ENCODE peak calls at places on chromosomes 12 and 14, in four cellular contexts. One of them, this sample, is unnamed.

GRCh38 chr12:46369095-46369473 is 3.5 kb downstream of the SLC38A2 start:
- DNase-seq in PC-9: no peak
- DNase-seq in T-helper 2 cell: no peak
- DNase-seq in activated CD8-positive, alpha-beta memory T cell treated with anti-CD3 and anti-CD28 coated beads for 4 hours: no peak
- DNase-seq in this sample: peak

GRCh38 chr12:30111719-30112118 is 328.0 kb upstream of the TMTC1 start:
- DNase-seq in PC-9: no peak
- DNase-seq in T-helper 2 cell: no peak
- DNase-seq in activated CD8-positive, alpha-beta memory T cell treated with anti-CD3 and anti-CD28 coated beads for 4 hours: no peak
- DNase-seq in this sample: no peak

GRCh38 chr14:61564623-61565091 is 130.7 kb upstream of the HIF1A start:
- DNase-seq in PC-9: peak
- DNase-seq in T-helper 2 cell: no peak
- DNase-seq in activated CD8-positive, alpha-beta memory T cell treated with anti-CD3 and anti-CD28 coated beads for 4 hours: no peak
- DNase-seq in this sample: peak

GRCh38 chr12:92938018-92938417 is 8.9 kb upstream of the EEA1 start:
- DNase-seq in PC-9: no peak
- DNase-seq in T-helper 2 cell: no peak
- DNase-seq in activated CD8-positive, alpha-beta memory T cell treated with anti-CD3 and anti-CD28 coated beads for 4 hours: no peak
- DNase-seq in this sample: no peak

GRCh38 chr12:116766285-116766684 is 28.2 kb downstream of the RNFT2 start:
- DNase-seq in PC-9: no peak
- DNase-seq in T-helper 2 cell: no peak
- DNase-seq in activated CD8-positive, alpha-beta memory T cell treated with anti-CD3 and anti-CD28 coated beads for 4 hours: no peak
- DNase-seq in this sample: no peak

GRCh38 chr12:116718578-116719454 is 19.1 kb downstream of the SPRING1 start:
- DNase-seq in PC-9: no peak
- DNase-seq in T-helper 2 cell: no peak
- DNase-seq in activated CD8-positive, alpha-beta memory T cell treated with anti-CD3 and anti-CD28 coated beads for 4 hours: no peak
- DNase-seq in this sample: no peak

GRCh38 chr14:101022121-101022520 is 118.6 kb upstream of the RTL1 start:
- DNase-seq in PC-9: no peak
- DNase-seq in T-helper 2 cell: no peak
- DNase-seq in activated CD8-positive, alpha-beta memory T cell treated with anti-CD3 and anti-CD28 coated beads for 4 hours: no peak
- DNase-seq in this sample: no peak

GRCh38 chr12:3951380-3952135 is 78.4 kb upstream of the PARP11 start:
- DNase-seq in PC-9: no peak
- DNase-seq in T-helper 2 cell: no peak
- DNase-seq in activated CD8-positive, alpha-beta memory T cell treated with anti-CD3 and anti-CD28 coated beads for 4 hours: no peak
- DNase-seq in this sample: no peak

GRCh38 chr14:29741909-29742401 is 185.7 kb downstream of the PRKD1 start:
- DNase-seq in PC-9: no peak
- DNase-seq in T-helper 2 cell: no peak
- DNase-seq in activated CD8-positive, alpha-beta memory T cell treated with anti-CD3 and anti-CD28 coated beads for 4 hours: no peak
- DNase-seq in this sample: no peak

GRCh38 chr14:75769047-75769685 is 108.1 kb downstream of the TTLL5 start:
- DNase-seq in PC-9: no peak
- DNase-seq in T-helper 2 cell: no peak
- DNase-seq in activated CD8-positive, alpha-beta memory T cell treated with anti-CD3 and anti-CD28 coated beads for 4 hours: no peak
- DNase-seq in this sample: no peak

GRCh38 chr14:20429801-20430669 is 5.9 kb downstream of the KLHL33 start:
- DNase-seq in PC-9: no peak
- DNase-seq in T-helper 2 cell: no peak
- DNase-seq in activated CD8-positive, alpha-beta memory T cell treated with anti-CD3 and anti-CD28 coated beads for 4 hours: no peak
- DNase-seq in this sample: no peak

GRCh38 chr12:27595231-27595642 is 71.2 kb downstream of the PPFIBP1 start:
- DNase-seq in PC-9: no peak
- DNase-seq in T-helper 2 cell: no peak
- DNase-seq in activated CD8-positive, alpha-beta memory T cell treated with anti-CD3 and anti-CD28 coated beads for 4 hours: no peak
- DNase-seq in this sample: no peak

GRCh38 chr14:68246074-68246980 is 426.7 kb downstream of the RAD51B start:
- DNase-seq in PC-9: no peak
- DNase-seq in T-helper 2 cell: no peak
- DNase-seq in activated CD8-positive, alpha-beta memory T cell treated with anti-CD3 and anti-CD28 coated beads for 4 hours: no peak
- DNase-seq in this sample: no peak

GRCh38 chr14:97655169-97655948 is 858.2 kb downstream of the VRK1 start:
- DNase-seq in PC-9: no peak
- DNase-seq in T-helper 2 cell: no peak
- DNase-seq in activated CD8-positive, alpha-beta memory T cell treated with anti-CD3 and anti-CD28 coated beads for 4 hours: no peak
- DNase-seq in this sample: no peak

GRCh38 chr12:23533295-23533694 is 416.2 kb downstream of the SOX5 start:
- DNase-seq in PC-9: no peak
- DNase-seq in T-helper 2 cell: no peak
- DNase-seq in activated CD8-positive, alpha-beta memory T cell treated with anti-CD3 and anti-CD28 coated beads for 4 hours: no peak
- DNase-seq in this sample: no peak

GRCh38 chr12:94386422-94386821 is 73.2 kb downstream of the CEP83 start:
- DNase-seq in PC-9: no peak
- DNase-seq in T-helper 2 cell: no peak
- DNase-seq in activated CD8-positive, alpha-beta memory T cell treated with anti-CD3 and anti-CD28 coated beads for 4 hours: no peak
- DNase-seq in this sample: no peak

This sample was measured in keratinocyte.